ENCODE peak calls at places on chromosomes 3 and 15, in seven cellular contexts. J, Z, D, Q, R, Y and E are unnamed samples.

GRCh38 chr3:60743631-60744164 is 507.6 kb downstream of the FHIT start:
- DNase-seq in Z (peak), Q (no peak), Y (peak), J (no peak), D (no peak), R (no peak), E (no peak)

GRCh38 chr3:16543242-16543864 is 29.9 kb upstream of the RFTN1 start:
- DNase-seq in Q (no peak), J (no peak), Z (no peak), Y (no peak), D (no peak), R (no peak), E (no peak)

GRCh38 chr15:46677491-46677890 is 1039.8 kb upstream of the SEMA6D start:
- DNase-seq in Q (no peak), Z (no peak), J (no peak), R (no peak), D (no peak), Y (no peak), E (no peak)

GRCh38 chr3:25306741-25307140 is 121.3 kb upstream of the RARB start:
- DNase-seq in R (no peak), Y (no peak), Q (no peak), D (no peak), J (no peak), Z (no peak), E (no peak)

GRCh38 chr15:40048155-40048792 is 9.3 kb upstream of the SRP14 start:
- DNase-seq in Q (no peak), R (no peak), Z (no peak), J (peak), D (no peak), Y (no peak), E (peak)

GRCh38 chr3:17583530-17583929 is 158.9 kb downstream of the TBC1D5 start:
- DNase-seq in Q (no peak), Z (no peak), Y (no peak), R (no peak), J (no peak), D (no peak), E (no peak)

GRCh38 chr3:49602877-49603411 is 48.7 kb downstream of the BSN start:
- DNase-seq in Q (peak), Z (no peak), Y (peak), R (no peak), J (no peak), D (peak), E (peak)

GRCh38 chr15:90871097-90871715 is 2.8 kb downstream of the FURIN start:
- DNase-seq in R (peak), Z (peak), D (peak), Y (no peak), J (peak), Q (peak), E (no peak)